ENCODE peak calls at places on chromosome 1, in four cellular contexts. I is GOT3, F is aorta, W is spleen. K is an unnamed sample.

GRCh38 chr1:198520524-198521254 is 19.8 kb downstream of the ATP6V1G3 start:
- DNase-seq in I (no peak), F (no peak), W (no peak), K (no peak)

GRCh38 chr1:71861022-71861421 is 421.3 kb downstream of the NEGR1 start:
- DNase-seq in I (no peak), F (no peak), W (no peak), K (no peak)

GRCh38 chr1:220950576-220950975 is 71.3 kb downstream of the HLX start:
- DNase-seq in I (no peak), F (no peak), W (no peak), K (no peak)

GRCh38 chr1:94154989-94155388 is 34.0 kb upstream of the ABCA4 start:
- DNase-seq in I (no peak), F (no peak), W (no peak), K (no peak)

GRCh38 chr1:171581766-171582165 is 40.3 kb upstream of the MYOCOS start:
- DNase-seq in I (no peak), F (no peak), W (no peak), K (no peak)

GRCh38 chr1:116933586-116934515 is 24.1 kb downstream of the PTGFRN start:
- DNase-seq in I (no peak), F (no peak), W (no peak), K (no peak)

GRCh38 chr1:111406325-111406768 is 21.2 kb downstream of the OVGP1 start:
- DNase-seq in I (no peak), F (no peak), W (peak), K (peak)

GRCh38 chr1:111989531-111990025 is at the start of gene KCND3:
- DNase-seq in I (no peak), F (peak), W (peak), K (peak)

GRCh38 chr1:149942207-149942606 is 5.5 kb upstream of the MTMR11 start:
- DNase-seq in I (no peak), F (no peak), W (no peak), K (no peak)

GRCh38 chr1:13869172-13869797 is 169.3 kb downstream of the PRDM2 start:
- DNase-seq in I (no peak), F (no peak), W (no peak), K (no peak)

GRCh38 chr1:47696911-47697441 is 259.1 kb downstream of the FOXD2 start:
- DNase-seq in I (no peak), F (peak), W (peak), K (no peak)

GRCh38 chr1:18118491-18118890 is 10.9 kb downstream of the IGSF21 start:
- DNase-seq in I (no peak), F (no peak), W (no peak), K (no peak)

GRCh38 chr1:165143437-165144065 is 213.0 kb downstream of the LMX1A start:
- DNase-seq in I (no peak), F (no peak), W (no peak), K (peak)

GRCh38 chr1:160069460-160070231 is at the start of gene KCNJ10:
- DNase-seq in I (no peak), F (peak), W (peak), K (no peak)

GRCh38 chr1:66571789-66572188 is 37.8 kb downstream of the SGIP1 start:
- DNase-seq in I (no peak), F (no peak), W (no peak), K (no peak)